ENCODE peak calls at places on chromosomes 3 and 15, in six cellular contexts. One of them, this sample, is unnamed.

GRCh38 chr3:174697310-174697709 is 161.8 kb upstream of the NAALADL2 start:
- DNase-seq in WTC11: no peak
- DNase-seq in substantia nigra: no peak
- DNase-seq in NCI-H1436: no peak
- DNase-seq in AG04450: no peak
- DNase-seq in GM06990: no peak
- DNase-seq in this sample: no peak

GRCh38 chr15:91357011-91357410 is 257.0 kb downstream of the SV2B start:
- DNase-seq in WTC11: no peak
- DNase-seq in substantia nigra: no peak
- DNase-seq in GM06990: no peak
- DNase-seq in NCI-H1436: no peak
- DNase-seq in AG04450: no peak
- DNase-seq in this sample: no peak

GRCh38 chr3:23611737-23612295 is 193.9 kb upstream of the UBE2E1 start:
- DNase-seq in WTC11: no peak
- DNase-seq in substantia nigra: peak
- DNase-seq in AG04450: peak
- DNase-seq in NCI-H1436: no peak
- DNase-seq in GM06990: no peak
- DNase-seq in this sample: no peak

GRCh38 chr15:31489801-31490646 is 163.4 kb downstream of the KLF13 start:
- DNase-seq in NCI-H1436: peak
- DNase-seq in substantia nigra: no peak
- DNase-seq in WTC11: no peak
- DNase-seq in AG04450: no peak
- DNase-seq in GM06990: peak
- DNase-seq in this sample: peak

GRCh38 chr15:82849556-82850241 is 40.3 kb downstream of the WHAMM start:
- DNase-seq in AG04450: no peak
- DNase-seq in substantia nigra: no peak
- DNase-seq in NCI-H1436: peak
- DNase-seq in WTC11: peak
- DNase-seq in GM06990: peak
- DNase-seq in this sample: peak

GRCh38 chr3:56917740-56918568 is 116.2 kb upstream of the ARHGEF3 start:
- DNase-seq in AG04450: no peak
- DNase-seq in NCI-H1436: no peak
- DNase-seq in WTC11: no peak
- DNase-seq in GM06990: peak
- DNase-seq in substantia nigra: no peak
- DNase-seq in this sample: no peak

GRCh38 chr3:183468424-183468823 is 40.0 kb upstream of the MCF2L2 start:
- DNase-seq in NCI-H1436: peak
- DNase-seq in substantia nigra: no peak
- DNase-seq in AG04450: no peak
- DNase-seq in WTC11: no peak
- DNase-seq in GM06990: no peak
- DNase-seq in this sample: no peak

GRCh38 chr15:90001062-90001682 is at the start of gene ZNF710:
- DNase-seq in GM06990: peak
- DNase-seq in NCI-H1436: peak
- DNase-seq in WTC11: peak
- DNase-seq in AG04450: no peak
- DNase-seq in substantia nigra: peak
- DNase-seq in this sample: peak

GRCh38 chr15:33059184-33059583 is 135.3 kb downstream of the FMN1 start:
- DNase-seq in AG04450: peak
- DNase-seq in NCI-H1436: no peak
- DNase-seq in GM06990: no peak
- DNase-seq in substantia nigra: no peak
- DNase-seq in WTC11: no peak
- DNase-seq in this sample: no peak

GRCh38 chr3:171825222-171825828 is 15.0 kb upstream of the PLD1 start:
- DNase-seq in AG04450: no peak
- DNase-seq in GM06990: no peak
- DNase-seq in WTC11: no peak
- DNase-seq in NCI-H1436: no peak
- DNase-seq in substantia nigra: no peak
- DNase-seq in this sample: no peak

GRCh38 chr15:61195116-61196002 is 33.7 kb downstream of the RORA start:
- DNase-seq in AG04450: no peak
- DNase-seq in NCI-H1436: no peak
- DNase-seq in GM06990: no peak
- DNase-seq in WTC11: no peak
- DNase-seq in substantia nigra: no peak
- DNase-seq in this sample: peak